ENCODE peak calls at places on chromosomes 16 and 17, in eight cellular contexts. One of them, this sample, is unnamed.

GRCh38 chr16:2843526-2843925 is 13.4 kb downstream of the ZG16B start:
- DNase-seq in HCT116: no peak
- DNase-seq in A549: no peak
- DNase-seq in K562: no peak
- DNase-seq in endothelial cell of umbilical vein: no peak
- DNase-seq in GM12878: no peak
- DNase-seq in H1: no peak
- DNase-seq in HepG2: no peak
- DNase-seq in this sample: no peak

GRCh38 chr17:61303334-61304096 is 96.1 kb upstream of the TBX2 start:
- DNase-seq in HCT116: no peak
- DNase-seq in A549: no peak
- DNase-seq in K562: no peak
- DNase-seq in endothelial cell of umbilical vein: no peak
- DNase-seq in GM12878: no peak
- DNase-seq in H1: no peak
- DNase-seq in HepG2: no peak
- DNase-seq in this sample: no peak

GRCh38 chr16:4401094-4401501 is 15.3 kb downstream of the CORO7 start:
- DNase-seq in HCT116: no peak
- DNase-seq in A549: no peak
- DNase-seq in K562: no peak
- DNase-seq in endothelial cell of umbilical vein: no peak
- DNase-seq in GM12878: no peak
- DNase-seq in H1: no peak
- DNase-seq in HepG2: no peak
- DNase-seq in this sample: no peak

GRCh38 chr16:69276143-69277115 is 34.7 kb upstream of the VPS4A start:
- DNase-seq in HCT116: no peak
- DNase-seq in A549: no peak
- DNase-seq in K562: no peak
- DNase-seq in endothelial cell of umbilical vein: no peak
- DNase-seq in GM12878: no peak
- DNase-seq in H1: no peak
- DNase-seq in HepG2: no peak
- DNase-seq in this sample: no peak

GRCh38 chr17:57045868-57046671 is 39.0 kb upstream of the AKAP1 start:
- DNase-seq in HCT116: no peak
- DNase-seq in A549: no peak
- DNase-seq in K562: no peak
- DNase-seq in endothelial cell of umbilical vein: no peak
- DNase-seq in GM12878: no peak
- DNase-seq in H1: no peak
- DNase-seq in HepG2: no peak
- DNase-seq in this sample: peak; percentile 58

GRCh38 chr16:78993342-78993741 is 607.2 kb downstream of the MAF start:
- DNase-seq in HCT116: no peak
- DNase-seq in A549: no peak
- DNase-seq in K562: peak; percentile 21
- DNase-seq in endothelial cell of umbilical vein: no peak
- DNase-seq in GM12878: no peak
- DNase-seq in H1: no peak
- DNase-seq in HepG2: no peak
- DNase-seq in this sample: no peak

GRCh38 chr17:74192950-74193781 is 10.3 kb upstream of the RPL38 start:
- DNase-seq in HCT116: no peak
- DNase-seq in A549: peak; percentile 88
- DNase-seq in K562: no peak
- DNase-seq in endothelial cell of umbilical vein: no peak
- DNase-seq in GM12878: no peak
- DNase-seq in H1: no peak
- DNase-seq in HepG2: peak; percentile 75
- DNase-seq in this sample: peak; percentile 47

GRCh38 chr17:45287526-45288264 is 25.8 kb upstream of the SPATA32 start:
- DNase-seq in HCT116: no peak
- DNase-seq in A549: no peak
- DNase-seq in K562: peak; percentile 37
- DNase-seq in endothelial cell of umbilical vein: no peak
- DNase-seq in GM12878: no peak
- DNase-seq in H1: no peak
- DNase-seq in HepG2: no peak
- DNase-seq in this sample: no peak

GRCh38 chr16:25838724-25839186 is 147.0 kb downstream of the HS3ST4 start:
- DNase-seq in HCT116: peak; percentile 27
- DNase-seq in A549: peak; percentile 48
- DNase-seq in K562: peak; percentile 57
- DNase-seq in endothelial cell of umbilical vein: peak; percentile 43
- DNase-seq in GM12878: peak; percentile 11
- DNase-seq in H1: peak; percentile 55
- DNase-seq in HepG2: peak; percentile 69
- DNase-seq in this sample: peak; percentile 62

GRCh38 chr17:33664116-33664840 is 371.2 kb upstream of the ASIC2 start:
- DNase-seq in HCT116: no peak
- DNase-seq in A549: no peak
- DNase-seq in K562: no peak
- DNase-seq in endothelial cell of umbilical vein: no peak
- DNase-seq in GM12878: no peak
- DNase-seq in H1: no peak
- DNase-seq in HepG2: no peak
- DNase-seq in this sample: no peak

GRCh38 chr16:82699711-82700495 is 73.1 kb downstream of the CDH13 start:
- DNase-seq in HCT116: no peak
- DNase-seq in A549: no peak
- DNase-seq in K562: no peak
- DNase-seq in endothelial cell of umbilical vein: peak; percentile 96
- DNase-seq in GM12878: no peak
- DNase-seq in H1: no peak
- DNase-seq in HepG2: no peak
- DNase-seq in this sample: peak; percentile 6

GRCh38 chr17:58084317-58084981 is 1.2 kb downstream of the DYNLL2 start:
- DNase-seq in HCT116: peak; percentile 56
- DNase-seq in A549: peak; percentile 61
- DNase-seq in K562: peak; percentile 50
- DNase-seq in endothelial cell of umbilical vein: peak; percentile 32
- DNase-seq in GM12878: peak; percentile 19
- DNase-seq in H1: peak; percentile 58
- DNase-seq in HepG2: peak; percentile 75
- DNase-seq in this sample: peak; percentile 48

GRCh38 chr16:83954577-83955016 is 1.6 kb downstream of the OSGIN1 start:
- DNase-seq in HCT116: peak; percentile 54
- DNase-seq in A549: peak; percentile 61
- DNase-seq in K562: no peak
- DNase-seq in endothelial cell of umbilical vein: no peak
- DNase-seq in GM12878: no peak
- DNase-seq in H1: no peak
- DNase-seq in HepG2: peak; percentile 85
- DNase-seq in this sample: peak; percentile 39

GRCh38 chr16:3187798-3188674 is at the start of gene OR1F1:
- DNase-seq in HCT116: peak; percentile 81
- DNase-seq in A549: peak; percentile 95
- DNase-seq in K562: no peak
- DNase-seq in endothelial cell of umbilical vein: no peak
- DNase-seq in GM12878: no peak
- DNase-seq in H1: peak; percentile 83
- DNase-seq in HepG2: peak; percentile 71
- DNase-seq in this sample: peak; percentile 73

GRCh38 chr16:89170346-89171215 is 967 bp upstream of the CDH15 start:
- DNase-seq in HCT116: peak; percentile 57
- DNase-seq in A549: peak; percentile 41
- DNase-seq in K562: peak; percentile 47
- DNase-seq in endothelial cell of umbilical vein: no peak
- DNase-seq in GM12878: no peak
- DNase-seq in H1: peak; percentile 89
- DNase-seq in HepG2: no peak
- DNase-seq in this sample: peak; percentile 36

GRCh38 chr16:188674-189073 is 8.4 kb downstream of the HBQ1 start:
- DNase-seq in HCT116: no peak
- DNase-seq in A549: no peak
- DNase-seq in K562: no peak
- DNase-seq in endothelial cell of umbilical vein: no peak
- DNase-seq in GM12878: no peak
- DNase-seq in H1: no peak
- DNase-seq in HepG2: peak; percentile 26
- DNase-seq in this sample: peak; percentile 15

GRCh38 chr17:69227536-69227935 is 1.1 kb downstream of the ABCA10 start:
- DNase-seq in HCT116: no peak
- DNase-seq in A549: no peak
- DNase-seq in K562: no peak
- DNase-seq in endothelial cell of umbilical vein: no peak
- DNase-seq in GM12878: no peak
- DNase-seq in H1: no peak
- DNase-seq in HepG2: no peak
- DNase-seq in this sample: peak; percentile 20

GRCh38 chr16:50697881-50698767 is 4.7 kb downstream of the NOD2 start:
- DNase-seq in HCT116: no peak
- DNase-seq in A549: no peak
- DNase-seq in K562: no peak
- DNase-seq in endothelial cell of umbilical vein: peak; percentile 39
- DNase-seq in GM12878: peak; percentile 65
- DNase-seq in H1: no peak
- DNase-seq in HepG2: no peak
- DNase-seq in this sample: peak; percentile 45

GRCh38 chr16:66399930-66400329 is 27.2 kb upstream of the BEAN1 start:
- DNase-seq in HCT116: no peak
- DNase-seq in A549: no peak
- DNase-seq in K562: no peak
- DNase-seq in endothelial cell of umbilical vein: no peak
- DNase-seq in GM12878: no peak
- DNase-seq in H1: no peak
- DNase-seq in HepG2: no peak
- DNase-seq in this sample: peak; percentile 40

DNA sequence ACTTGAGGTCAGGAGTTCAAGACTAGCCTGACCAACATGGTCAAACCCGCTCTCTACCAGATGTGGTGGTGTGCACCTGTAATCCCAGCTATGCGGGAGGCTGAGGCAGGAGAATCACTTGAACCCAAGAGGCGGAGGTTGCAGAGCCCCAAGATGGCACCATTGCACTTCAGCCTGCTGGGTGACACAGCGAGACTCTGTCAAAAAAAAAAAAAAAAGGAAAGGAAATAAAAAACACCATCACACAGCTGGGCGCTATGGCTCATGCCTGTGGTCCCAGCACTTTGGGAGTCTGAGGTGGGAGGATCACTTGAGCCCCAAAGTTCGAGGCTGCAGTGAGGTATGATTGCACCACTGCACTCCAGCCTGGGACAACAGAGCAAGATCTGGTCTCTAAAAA is 13.3 kb upstream of the SBK1 start:
- DNase-seq in HCT116: no peak
- DNase-seq in A549: no peak
- DNase-seq in K562: no peak
- DNase-seq in endothelial cell of umbilical vein: no peak
- DNase-seq in GM12878: no peak
- DNase-seq in H1: no peak
- DNase-seq in HepG2: no peak
- DNase-seq in this sample: peak; percentile 18
- TF ChIP-seq MAX in HCT116: no peak
- TF ChIP-seq MAX in A549: no peak
- TF ChIP-seq MAX in K562: no peak
- TF ChIP-seq MAX in endothelial cell of umbilical vein: no peak
- TF ChIP-seq MAX in GM12878: no peak
- TF ChIP-seq MAX in H1: no peak
- TF ChIP-seq MAX in HepG2: no peak
- TF ChIP-seq MAX in this sample: no peak

DNA sequence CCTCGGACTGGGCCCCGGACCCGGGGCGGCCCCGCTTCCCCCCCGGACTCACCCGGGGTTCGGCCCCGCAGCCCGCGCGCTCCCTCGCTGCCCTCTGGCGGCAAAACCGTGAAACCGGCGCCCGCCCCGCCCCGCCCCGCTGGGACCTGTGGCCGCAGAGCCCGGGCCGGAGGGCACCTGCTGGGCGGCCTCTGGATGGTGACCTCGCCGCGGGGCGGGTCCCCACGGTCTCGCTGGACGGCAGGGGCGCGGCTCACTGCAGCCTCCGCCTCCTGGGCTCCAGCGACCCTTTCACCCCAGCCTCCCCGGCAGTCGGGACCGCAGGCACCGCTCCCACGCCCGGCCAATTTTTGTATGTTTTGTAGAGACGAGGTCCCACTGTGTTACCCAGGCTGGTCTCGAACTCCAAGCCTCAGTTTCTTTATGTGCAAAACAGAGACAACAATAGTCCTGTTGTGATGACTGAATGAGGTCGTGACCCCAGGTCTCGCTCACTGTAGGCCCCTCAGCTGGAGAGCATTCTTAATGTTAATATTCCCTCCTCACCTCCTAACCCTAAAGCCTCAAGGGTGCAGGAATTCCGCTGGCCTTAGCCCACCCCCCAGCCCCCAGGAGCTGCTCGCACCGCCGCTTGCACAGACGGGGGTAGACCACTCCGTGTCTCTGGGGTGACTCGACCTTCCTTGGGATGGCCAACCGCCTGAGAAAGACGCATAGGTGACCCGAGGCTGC is 33.7 kb upstream of the RPH3AL start:
- DNase-seq in HCT116: peak; percentile 6
- DNase-seq in A549: peak; percentile 76
- DNase-seq in K562: peak; percentile 91
- DNase-seq in endothelial cell of umbilical vein: peak; percentile 34
- DNase-seq in GM12878: no peak
- DNase-seq in H1: peak; percentile 92
- DNase-seq in HepG2: peak; percentile 47
- DNase-seq in this sample: peak; percentile 55
- H3K4me3 ChIP-seq in HCT116: peak overlapping the region; percentile 50
- H3K4me3 ChIP-seq in A549: peak overlapping the region; percentile 69
- H3K4me3 ChIP-seq in K562: peak overlapping the region; percentile 38
- H3K4me3 ChIP-seq in endothelial cell of umbilical vein: peak overlapping the region; percentile 31
- H3K4me3 ChIP-seq in GM12878: no peak overlapping the region
- H3K4me3 ChIP-seq in H1: peak overlapping the region; percentile 2
- H3K4me3 ChIP-seq in HepG2: peak overlapping the region; percentile 55
- H3K4me3 ChIP-seq in this sample: no peak overlapping the region

GRCh38 chr16:30761928-30762902 is at the start of the genes CFAP119 and RNF40:
- DNase-seq in HCT116: peak; percentile 96
- DNase-seq in A549: peak; percentile 97
- DNase-seq in K562: peak; percentile 96
- DNase-seq in endothelial cell of umbilical vein: peak; percentile 99
- DNase-seq in GM12878: peak; percentile 88
- DNase-seq in H1: peak; percentile 98
- DNase-seq in HepG2: peak; percentile 99
- DNase-seq in this sample: peak; percentile 97
- TF ChIP-seq POLR2A in HCT116: peak; percentile 56
- TF ChIP-seq POLR2A in A549: peak; percentile 78
- TF ChIP-seq POLR2A in K562: peak; percentile 86
- TF ChIP-seq POLR2A in endothelial cell of umbilical vein: peak; percentile 89
- TF ChIP-seq POLR2A in GM12878: peak; percentile 93
- TF ChIP-seq POLR2A in H1: peak; percentile 84
- TF ChIP-seq POLR2A in HepG2: peak; percentile 88
- TF ChIP-seq POLR2A in this sample: peak; percentile 64

GRCh38 chr17:16935786-16936185 is 36.1 kb downstream of the TNFRSF13B start:
- DNase-seq in HCT116: no peak
- DNase-seq in A549: no peak
- DNase-seq in K562: no peak
- DNase-seq in endothelial cell of umbilical vein: no peak
- DNase-seq in GM12878: no peak
- DNase-seq in H1: no peak
- DNase-seq in HepG2: no peak
- DNase-seq in this sample: no peak
- TF ChIP-seq MAX in HCT116: no peak
- TF ChIP-seq MAX in A549: no peak
- TF ChIP-seq MAX in K562: no peak
- TF ChIP-seq MAX in endothelial cell of umbilical vein: no peak
- TF ChIP-seq MAX in GM12878: no peak
- TF ChIP-seq MAX in H1: no peak
- TF ChIP-seq MAX in HepG2: no peak
- TF ChIP-seq MAX in this sample: no peak

This sample was measured in NB4.